ENCODE peak calls at places on chromosomes 7 and 10, in ten cellular contexts. X is body of pancreas, J is K562, D is HAP-1, L is fibroblast of lung, K is Caco-2, A is A549, N is mucosa of descending colon, P is tibial artery, H is heart right ventricle. R is an unnamed sample. For H3K4me1, the result is how much of the 10 kb centered on the place peaks cover.

GRCh38 chr10:33657154-33657900 is 322.9 kb upstream of the NRP1 start:
- DNase-seq in X (no peak), J (no peak), D (no peak), L (peak), K (no peak), A (peak), N (no peak), P (no peak), H (no peak), R (no peak)

GRCh38 chr7:156049366-156049765 is 237.1 kb upstream of the SHH start:
- DNase-seq in X (no peak), J (no peak), D (no peak), L (no peak), K (no peak), A (no peak), N (no peak), P (no peak), H (no peak), R (no peak)

GRCh38 chr10:71522438-71523144 is 125.9 kb downstream of the CDH23 start:
- DNase-seq in X (no peak), J (no peak), D (no peak), L (no peak), K (peak), A (no peak), N (no peak), P (no peak), H (no peak), R (no peak)

GRCh38 chr7:111290982-111291381 is 200.1 kb downstream of the LRRN3 start:
- DNase-seq in X (no peak), J (no peak), D (no peak), L (no peak), K (no peak), A (no peak), N (no peak), P (no peak), H (no peak), R (no peak)

GRCh38 chr7:66974986-66975590 is 20.3 kb downstream of the SBDS start:
- DNase-seq in X (no peak), J (peak), D (no peak), L (no peak), K (no peak), A (peak), N (no peak), P (no peak), H (no peak), R (no peak)

GRCh38 chr10:34859170-34859569 is 44.1 kb upstream of the PARD3 start:
- DNase-seq in X (no peak), J (no peak), D (no peak), L (no peak), K (no peak), A (no peak), N (no peak), P (no peak), H (no peak), R (no peak)

GRCh38 chr10:75865413-75865812 is 434.0 kb downstream of the LRMDA start:
- DNase-seq in X (no peak), J (no peak), D (no peak), L (no peak), K (no peak), A (no peak), N (no peak), P (no peak), H (no peak), R (no peak)

GRCh38 chr7:39734605-39735004 is 111.2 kb downstream of the RALA start:
- DNase-seq in X (no peak), J (no peak), D (no peak), L (no peak), K (no peak), A (no peak), N (no peak), P (no peak), H (no peak), R (no peak)

GRCh38 chr10:117360994-117361667 is 14.1 kb downstream of the PDZD8 start:
- DNase-seq in X (no peak), J (no peak), D (no peak), L (peak), K (no peak), A (peak), N (no peak), P (no peak), H (no peak), R (no peak)

GRCh38 chr7:69568266-69568665 is 30.0 kb upstream of the AUTS2 start:
- DNase-seq in X (no peak), J (no peak), D (no peak), L (no peak), K (no peak), A (no peak), N (no peak), P (no peak), H (no peak), R (no peak)

GRCh38 chr7:117971581-117972244 is 98.5 kb upstream of the CTTNBP2 start:
- DNase-seq in X (no peak), J (no peak), D (no peak), L (no peak), K (no peak), A (no peak), N (no peak), P (no peak), H (no peak), R (no peak)

GRCh38 chr10:1058017-1058416 is 1.8 kb downstream of the WDR37 start:
- DNase-seq in X (no peak), J (no peak), D (no peak), L (no peak), K (no peak), A (no peak), N (no peak), P (no peak), H (peak), R (no peak)

GRCh38 chr10:1057106-1057657 is 997 bp downstream of the WDR37 start:
- DNase-seq in X (no peak), J (peak), D (no peak), L (no peak), K (no peak), A (no peak), N (no peak), P (peak), H (no peak), R (no peak)

GRCh38 chr10:1056326-1057105 is at the start of gene WDR37:
- DNase-seq in X (peak), J (peak), D (peak), L (peak), K (peak), A (peak), N (peak), P (peak), H (peak), R (peak)

GRCh38 chr10:1061930-1062769 is 6.0 kb downstream of the WDR37 start:
- DNase-seq in X (no peak), J (no peak), D (no peak), L (no peak), K (no peak), A (no peak), N (no peak), P (no peak), H (no peak), R (no peak)

GRCh38 chr10:1059902-1060301 is 3.7 kb downstream of the WDR37 start:
- DNase-seq in X (no peak), J (no peak), D (no peak), L (no peak), K (no peak), A (no peak), N (no peak), P (no peak), H (no peak), R (no peak)
- H3K4me1 ChIP-seq in X (under half), J (under half), D (under half), L (under half), K (under half), A (under half), N (under half), P (under half), H (under half), R (under half)

GRCh38 chr10:17671307-17671706 is 27.4 kb downstream of the STAM start:
- DNase-seq in X (no peak), J (no peak), D (no peak), L (peak), K (no peak), A (no peak), N (no peak), P (no peak), H (no peak), R (no peak)
- H3K4me1 ChIP-seq in X (under half), J (under half), D (under half), L (under half), K (half or more), A (under half), N (under half), P (under half), H (under half), R (under half)

GRCh38 chr7:157281221-157281998 is 55.4 kb upstream of the DNAJB6 start:
- DNase-seq in X (no peak), J (peak), D (no peak), L (no peak), K (no peak), A (no peak), N (peak), P (no peak), H (no peak), R (no peak)
- H3K4me1 ChIP-seq in X (under half), J (under half), D (under half), L (under half), K (under half), A (under half), N (under half), P (under half), H (under half), R (under half)

GRCh38 chr10:50631052-50631451 is 7.3 kb upstream of the SGMS1 start:
- DNase-seq in X (no peak), J (no peak), D (no peak), L (no peak), K (no peak), A (no peak), N (no peak), P (no peak), H (no peak), R (no peak)
- H3K4me1 ChIP-seq in X (under half), J (under half), D (under half), L (under half), K (under half), A (under half), N (under half), P (under half), H (under half), R (under half)

GRCh38 chr7:137886706-137887105 is 39.9 kb upstream of the DGKI start:
- DNase-seq in X (no peak), J (no peak), D (no peak), L (peak), K (no peak), A (no peak), N (no peak), P (no peak), H (no peak), R (no peak)
- H3K4me1 ChIP-seq in X (under half), J (under half), D (under half), L (under half), K (under half), A (under half), N (under half), P (under half), H (under half), R (under half)

GRCh38 chr7:50397320-50397970 is 52.7 kb downstream of the FIGNL1 start:
- DNase-seq in X (no peak), J (no peak), D (no peak), L (no peak), K (no peak), A (no peak), N (no peak), P (no peak), H (no peak), R (no peak)
- H3K4me1 ChIP-seq in X (under half), J (under half), D (under half), L (under half), K (under half), A (under half), N (under half), P (under half), H (under half), R (under half)

GRCh38 chr10:80513106-80513505 is 24.6 kb upstream of the SH2D4B start:
- DNase-seq in X (peak), J (no peak), D (no peak), L (no peak), K (no peak), A (no peak), N (no peak), P (peak), H (no peak), R (peak)
- H3K4me1 ChIP-seq in X (under half), J (under half), D (under half), L (under half), K (under half), A (half or more), N (under half), P (under half), H (under half), R (under half)

DNA sequence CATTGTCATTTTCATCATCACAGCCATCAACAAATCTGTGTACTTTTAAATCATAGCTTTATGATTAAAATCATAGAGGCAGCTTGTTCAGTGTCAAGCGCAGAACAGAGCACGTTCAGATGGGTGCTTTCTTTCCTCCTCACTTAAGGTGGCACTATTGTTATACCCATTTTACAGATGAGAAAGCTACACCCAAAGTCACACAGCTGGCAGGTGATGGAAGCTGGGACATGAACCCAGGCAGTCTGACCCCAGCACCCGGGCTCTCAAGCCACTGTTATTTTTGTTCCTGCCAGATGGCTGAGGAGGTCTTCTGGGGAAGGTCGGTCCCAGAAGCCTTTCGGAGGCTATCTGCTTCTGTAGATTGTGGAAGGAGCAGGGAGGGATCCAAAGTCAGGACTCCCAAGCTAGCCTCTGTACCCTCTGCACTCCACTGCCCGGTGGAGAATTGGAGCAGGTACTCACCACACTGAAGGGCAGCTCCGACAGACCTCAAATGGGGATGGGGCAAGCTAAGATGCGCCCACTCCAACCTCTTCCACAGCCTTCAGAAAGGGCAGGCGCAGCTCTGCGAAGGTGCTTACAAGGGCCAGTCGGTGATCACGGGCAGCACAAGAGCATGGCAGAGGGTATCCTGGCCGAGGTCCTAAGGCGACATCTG is 610 bp downstream of the AVPI1 start:
- DNase-seq in X (no peak), J (no peak), D (no peak), L (no peak), K (no peak), A (peak), N (no peak), P (no peak), H (no peak), R (peak)
- H3K4me1 ChIP-seq in X (half or more), J (half or more), D (under half), L (under half), K (under half), A (half or more), N (under half), P (under half), H (under half), R (under half)

R was measured in aorta.